ENCODE peak calls at places on chromosomes 4 and X, in nine cellular contexts. W, V, B, O, I, M, N, F and R are unnamed samples.

GRCh38 chr4:155953151-155954117 is at the start of gene CTSO:
- DNase-seq in W (peak), V (peak), B (peak), O (peak), I (peak), M (peak), N (peak), F (peak), R (no peak)

GRCh38 chrX:123425904-123426303 is 241.8 kb downstream of the GRIA3 start:
- DNase-seq in W (no peak), V (peak), B (no peak), O (no peak), I (no peak), M (no peak), N (peak), F (no peak), R (no peak)

GRCh38 chrX:95718746-95719145 is 965.9 kb upstream of the DIAPH2 start:
- DNase-seq in W (no peak), V (no peak), B (no peak), O (no peak), I (no peak), M (no peak), N (no peak), F (no peak), R (no peak)

GRCh38 chrX:49860867-49861535 is 18.3 kb upstream of the USP27X start:
- DNase-seq in W (no peak), V (no peak), B (no peak), O (no peak), I (no peak), M (no peak), N (no peak), F (no peak), R (no peak)

GRCh38 chrX:29382811-29383210 is 795.6 kb downstream of the IL1RAPL1 start:
- DNase-seq in W (no peak), V (no peak), B (no peak), O (no peak), I (no peak), M (no peak), N (no peak), F (no peak), R (no peak)

GRCh38 chrX:17656035-17656418 is 81.3 kb upstream of the SCML1 start:
- DNase-seq in W (no peak), V (no peak), B (no peak), O (no peak), I (no peak), M (no peak), N (peak), F (peak), R (no peak)

GRCh38 chrX:77415161-77415560 is 32.0 kb upstream of the FGF16 start:
- DNase-seq in W (no peak), V (no peak), B (no peak), O (no peak), I (no peak), M (no peak), N (no peak), F (no peak), R (no peak)

GRCh38 chrX:78753571-78753970 is 6.1 kb downstream of the LPAR4 start:
- DNase-seq in W (no peak), V (no peak), B (no peak), O (no peak), I (no peak), M (no peak), N (no peak), F (no peak), R (no peak)

GRCh38 chrX:74383611-74384010 is 37.7 kb upstream of the SLC16A2 start:
- DNase-seq in W (peak), V (peak), B (peak), O (no peak), I (no peak), M (peak), N (peak), F (peak), R (peak)

GRCh38 chrX:17459596-17459995 is 84.6 kb downstream of the NHS start:
- DNase-seq in W (no peak), V (no peak), B (no peak), O (no peak), I (no peak), M (no peak), N (peak), F (no peak), R (no peak)

GRCh38 chrX:135974279-135974856 is 580 bp upstream of the MMGT1 start:
- DNase-seq in W (no peak), V (peak), B (no peak), O (no peak), I (peak), M (peak), N (no peak), F (peak), R (no peak)

GRCh38 chr4:111136438-111136837 is 513.6 kb upstream of the PITX2 start:
- DNase-seq in W (peak), V (peak), B (no peak), O (no peak), I (no peak), M (no peak), N (peak), F (no peak), R (peak)

GRCh38 chr4:40976343-40976742 is 226.6 kb downstream of the NSUN7 start:
- DNase-seq in W (no peak), V (peak), B (peak), O (no peak), I (no peak), M (no peak), N (peak), F (peak), R (no peak)

GRCh38 chrX:9374537-9374936 is 90.3 kb upstream of the TBL1X start:
- DNase-seq in W (no peak), V (no peak), B (no peak), O (no peak), I (no peak), M (no peak), N (no peak), F (no peak), R (no peak)

GRCh38 chr4:136002316-136002715 is 1530.0 kb downstream of the PCDH18 start:
- DNase-seq in W (no peak), V (peak), B (no peak), O (no peak), I (no peak), M (no peak), N (no peak), F (no peak), R (no peak)

GRCh38 chrX:118523920-118524319 is 28.3 kb downstream of the DOCK11 start:
- DNase-seq in W (no peak), V (no peak), B (no peak), O (no peak), I (no peak), M (no peak), N (no peak), F (no peak), R (no peak)

GRCh38 chr4:111814961-111815360 is 330.3 kb upstream of the FAM241A start:
- DNase-seq in W (no peak), V (no peak), B (no peak), O (no peak), I (no peak), M (no peak), N (no peak), F (no peak), R (no peak)

GRCh38 chrX:40102393-40103381 is 4.9 kb upstream of the BCOR start:
- DNase-seq in W (no peak), V (no peak), B (no peak), O (no peak), I (no peak), M (no peak), N (no peak), F (no peak), R (no peak)